ENCODE peak calls at places on chromosomes 13 and 19, in eight cellular contexts. One of them, this sample, is unnamed.

GRCh38 chr13:89845874-89846273 is 1501.6 kb upstream of the MIR17HG start:
- DNase-seq in foreskin fibroblast: no peak
- DNase-seq in tibial artery: no peak
- DNase-seq in activated B cell treated with CpG ODN at 0.5 μM for 24 hours: no peak
- DNase-seq in tibial nerve: no peak
- DNase-seq in cardiac muscle cell: no peak
- DNase-seq in endodermal cell: no peak
- DNase-seq in lower lobe of right lung: no peak
- DNase-seq in this sample: no peak

GRCh38 chr19:52176574-52176973 is 5.2 kb upstream of the ZNF836 start:
- DNase-seq in foreskin fibroblast: no peak
- DNase-seq in tibial artery: no peak
- DNase-seq in activated B cell treated with CpG ODN at 0.5 μM for 24 hours: no peak
- DNase-seq in tibial nerve: no peak
- DNase-seq in cardiac muscle cell: no peak
- DNase-seq in endodermal cell: peak
- DNase-seq in lower lobe of right lung: no peak
- DNase-seq in this sample: no peak

GRCh38 chr13:111187879-111188643 is 73.0 kb downstream of the ARHGEF7 start:
- DNase-seq in foreskin fibroblast: no peak
- DNase-seq in tibial artery: no peak
- DNase-seq in activated B cell treated with CpG ODN at 0.5 μM for 24 hours: no peak
- DNase-seq in tibial nerve: no peak
- DNase-seq in cardiac muscle cell: peak
- DNase-seq in endodermal cell: no peak
- DNase-seq in lower lobe of right lung: no peak
- DNase-seq in this sample: no peak

GRCh38 chr13:61695147-61695546 is 279.5 kb upstream of the PCDH20 start:
- DNase-seq in foreskin fibroblast: no peak
- DNase-seq in tibial artery: no peak
- DNase-seq in activated B cell treated with CpG ODN at 0.5 μM for 24 hours: no peak
- DNase-seq in tibial nerve: no peak
- DNase-seq in cardiac muscle cell: no peak
- DNase-seq in endodermal cell: no peak
- DNase-seq in lower lobe of right lung: no peak
- DNase-seq in this sample: no peak

GRCh38 chr13:74796126-74796643 is 662.0 kb upstream of the KLF12 start:
- DNase-seq in foreskin fibroblast: no peak
- DNase-seq in tibial artery: no peak
- DNase-seq in activated B cell treated with CpG ODN at 0.5 μM for 24 hours: no peak
- DNase-seq in tibial nerve: no peak
- DNase-seq in cardiac muscle cell: no peak
- DNase-seq in endodermal cell: no peak
- DNase-seq in lower lobe of right lung: no peak
- DNase-seq in this sample: no peak

GRCh38 chr19:51644636-51645271 is 1.9 kb downstream of the SIGLEC14 start:
- DNase-seq in foreskin fibroblast: no peak
- DNase-seq in tibial artery: no peak
- DNase-seq in activated B cell treated with CpG ODN at 0.5 μM for 24 hours: no peak
- DNase-seq in tibial nerve: no peak
- DNase-seq in cardiac muscle cell: peak
- DNase-seq in endodermal cell: peak
- DNase-seq in lower lobe of right lung: no peak
- DNase-seq in this sample: no peak

GRCh38 chr19:7869910-7870511 is 4.2 kb downstream of the PRR36 start:
- DNase-seq in foreskin fibroblast: no peak
- DNase-seq in tibial artery: no peak
- DNase-seq in activated B cell treated with CpG ODN at 0.5 μM for 24 hours: no peak
- DNase-seq in tibial nerve: no peak
- DNase-seq in cardiac muscle cell: no peak
- DNase-seq in endodermal cell: peak
- DNase-seq in lower lobe of right lung: peak
- DNase-seq in this sample: no peak

GRCh38 chr19:1102407-1103106 is 1.2 kb upstream of the GPX4 start:
- DNase-seq in foreskin fibroblast: peak
- DNase-seq in tibial artery: peak
- DNase-seq in activated B cell treated with CpG ODN at 0.5 μM for 24 hours: no peak
- DNase-seq in tibial nerve: peak
- DNase-seq in cardiac muscle cell: peak
- DNase-seq in endodermal cell: no peak
- DNase-seq in lower lobe of right lung: no peak
- DNase-seq in this sample: no peak

GRCh38 chr13:107322228-107322627 is 754.3 kb upstream of the ARGLU1 start:
- DNase-seq in foreskin fibroblast: no peak
- DNase-seq in tibial artery: no peak
- DNase-seq in activated B cell treated with CpG ODN at 0.5 μM for 24 hours: no peak
- DNase-seq in tibial nerve: no peak
- DNase-seq in cardiac muscle cell: no peak
- DNase-seq in endodermal cell: no peak
- DNase-seq in lower lobe of right lung: no peak
- DNase-seq in this sample: no peak

GRCh38 chr19:14149509-14149994 is 13.2 kb upstream of the ASF1B start:
- DNase-seq in foreskin fibroblast: no peak
- DNase-seq in tibial artery: peak
- DNase-seq in activated B cell treated with CpG ODN at 0.5 μM for 24 hours: peak
- DNase-seq in tibial nerve: peak
- DNase-seq in cardiac muscle cell: peak
- DNase-seq in endodermal cell: no peak
- DNase-seq in lower lobe of right lung: peak
- DNase-seq in this sample: no peak

GRCh38 chr19:10977773-10978155 is 16.9 kb downstream of the SMARCA4 start:
- DNase-seq in foreskin fibroblast: no peak
- DNase-seq in tibial artery: no peak
- DNase-seq in activated B cell treated with CpG ODN at 0.5 μM for 24 hours: no peak
- DNase-seq in tibial nerve: no peak
- DNase-seq in cardiac muscle cell: no peak
- DNase-seq in endodermal cell: no peak
- DNase-seq in lower lobe of right lung: no peak
- DNase-seq in this sample: no peak

GRCh38 chr13:112990783-112991182 is 21.8 kb downstream of the MCF2L start:
- DNase-seq in foreskin fibroblast: no peak
- DNase-seq in tibial artery: no peak
- DNase-seq in activated B cell treated with CpG ODN at 0.5 μM for 24 hours: no peak
- DNase-seq in tibial nerve: no peak
- DNase-seq in cardiac muscle cell: no peak
- DNase-seq in endodermal cell: peak
- DNase-seq in lower lobe of right lung: no peak
- DNase-seq in this sample: no peak

GRCh38 chr19:5002143-5002542 is 33.2 kb downstream of the KDM4B start:
- DNase-seq in foreskin fibroblast: peak
- DNase-seq in tibial artery: no peak
- DNase-seq in activated B cell treated with CpG ODN at 0.5 μM for 24 hours: no peak
- DNase-seq in tibial nerve: no peak
- DNase-seq in cardiac muscle cell: peak
- DNase-seq in endodermal cell: no peak
- DNase-seq in lower lobe of right lung: no peak
- DNase-seq in this sample: no peak

GRCh38 chr13:36183901-36184300 is 30.5 kb downstream of the SOHLH2 start:
- DNase-seq in foreskin fibroblast: no peak
- DNase-seq in tibial artery: no peak
- DNase-seq in activated B cell treated with CpG ODN at 0.5 μM for 24 hours: no peak
- DNase-seq in tibial nerve: no peak
- DNase-seq in cardiac muscle cell: no peak
- DNase-seq in endodermal cell: no peak
- DNase-seq in lower lobe of right lung: no peak
- DNase-seq in this sample: no peak

GRCh38 chr13:76888421-76888820 is 2.2 kb upstream of the KCTD12 start:
- DNase-seq in foreskin fibroblast: no peak
- DNase-seq in tibial artery: no peak
- DNase-seq in activated B cell treated with CpG ODN at 0.5 μM for 24 hours: no peak
- DNase-seq in tibial nerve: no peak
- DNase-seq in cardiac muscle cell: no peak
- DNase-seq in endodermal cell: no peak
- DNase-seq in lower lobe of right lung: no peak
- DNase-seq in this sample: no peak

GRCh38 chr13:91946498-91947070 is 548.2 kb downstream of the GPC5 start:
- DNase-seq in foreskin fibroblast: no peak
- DNase-seq in tibial artery: no peak
- DNase-seq in activated B cell treated with CpG ODN at 0.5 μM for 24 hours: no peak
- DNase-seq in tibial nerve: no peak
- DNase-seq in cardiac muscle cell: peak
- DNase-seq in endodermal cell: no peak
- DNase-seq in lower lobe of right lung: no peak
- DNase-seq in this sample: no peak

DNA sequence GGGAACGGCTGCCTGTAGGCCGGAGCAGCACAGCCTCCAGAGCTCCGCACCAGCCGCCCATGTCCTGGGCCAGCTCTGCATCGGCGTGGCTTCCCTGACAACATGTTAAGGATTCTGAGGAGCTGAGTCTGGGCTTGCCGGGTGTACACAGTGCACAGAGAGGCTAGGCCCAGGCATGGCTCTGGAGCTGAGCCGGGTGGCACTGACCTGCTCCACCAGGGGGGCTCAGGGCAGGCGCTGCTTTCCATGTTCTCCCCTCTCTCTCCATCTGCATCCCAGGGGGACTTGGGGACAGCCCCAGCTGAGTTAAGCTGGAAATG is 31.6 kb downstream of the AP1M1 start:
- DNase-seq in foreskin fibroblast: no peak
- DNase-seq in tibial artery: no peak
- DNase-seq in activated B cell treated with CpG ODN at 0.5 μM for 24 hours: no peak
- DNase-seq in tibial nerve: no peak
- DNase-seq in cardiac muscle cell: no peak
- DNase-seq in endodermal cell: no peak
- DNase-seq in lower lobe of right lung: no peak
- DNase-seq in this sample: no peak
- TF ChIP-seq CTCF in foreskin fibroblast: no peak
- TF ChIP-seq CTCF in tibial artery: no peak
- TF ChIP-seq CTCF in activated B cell treated with CpG ODN at 0.5 μM for 24 hours: no peak
- TF ChIP-seq CTCF in tibial nerve: no peak
- TF ChIP-seq CTCF in cardiac muscle cell: no peak
- TF ChIP-seq CTCF in endodermal cell: no peak
- TF ChIP-seq CTCF in lower lobe of right lung: no peak
- TF ChIP-seq CTCF in this sample: no peak

GRCh38 chr13:86974995-86975328 is 696.2 kb upstream of the SLITRK5 start:
- DNase-seq in foreskin fibroblast: no peak
- DNase-seq in tibial artery: no peak
- DNase-seq in activated B cell treated with CpG ODN at 0.5 μM for 24 hours: no peak
- DNase-seq in tibial nerve: no peak
- DNase-seq in cardiac muscle cell: peak
- DNase-seq in endodermal cell: no peak
- DNase-seq in lower lobe of right lung: no peak
- DNase-seq in this sample: no peak
- TF ChIP-seq CTCF in foreskin fibroblast: no peak
- TF ChIP-seq CTCF in tibial artery: no peak
- TF ChIP-seq CTCF in activated B cell treated with CpG ODN at 0.5 μM for 24 hours: no peak
- TF ChIP-seq CTCF in tibial nerve: no peak
- TF ChIP-seq CTCF in cardiac muscle cell: no peak
- TF ChIP-seq CTCF in endodermal cell: peak
- TF ChIP-seq CTCF in lower lobe of right lung: no peak
- TF ChIP-seq CTCF in this sample: no peak

GRCh38 chr13:63455938-63456337 is 2040.3 kb upstream of the PCDH20 start:
- DNase-seq in foreskin fibroblast: no peak
- DNase-seq in tibial artery: no peak
- DNase-seq in activated B cell treated with CpG ODN at 0.5 μM for 24 hours: no peak
- DNase-seq in tibial nerve: no peak
- DNase-seq in cardiac muscle cell: peak
- DNase-seq in endodermal cell: no peak
- DNase-seq in lower lobe of right lung: no peak
- DNase-seq in this sample: no peak
- TF ChIP-seq CTCF in foreskin fibroblast: peak
- TF ChIP-seq CTCF in tibial artery: no peak
- TF ChIP-seq CTCF in activated B cell treated with CpG ODN at 0.5 μM for 24 hours: no peak
- TF ChIP-seq CTCF in tibial nerve: no peak
- TF ChIP-seq CTCF in cardiac muscle cell: no peak
- TF ChIP-seq CTCF in endodermal cell: peak
- TF ChIP-seq CTCF in lower lobe of right lung: no peak
- TF ChIP-seq CTCF in this sample: peak

DNA sequence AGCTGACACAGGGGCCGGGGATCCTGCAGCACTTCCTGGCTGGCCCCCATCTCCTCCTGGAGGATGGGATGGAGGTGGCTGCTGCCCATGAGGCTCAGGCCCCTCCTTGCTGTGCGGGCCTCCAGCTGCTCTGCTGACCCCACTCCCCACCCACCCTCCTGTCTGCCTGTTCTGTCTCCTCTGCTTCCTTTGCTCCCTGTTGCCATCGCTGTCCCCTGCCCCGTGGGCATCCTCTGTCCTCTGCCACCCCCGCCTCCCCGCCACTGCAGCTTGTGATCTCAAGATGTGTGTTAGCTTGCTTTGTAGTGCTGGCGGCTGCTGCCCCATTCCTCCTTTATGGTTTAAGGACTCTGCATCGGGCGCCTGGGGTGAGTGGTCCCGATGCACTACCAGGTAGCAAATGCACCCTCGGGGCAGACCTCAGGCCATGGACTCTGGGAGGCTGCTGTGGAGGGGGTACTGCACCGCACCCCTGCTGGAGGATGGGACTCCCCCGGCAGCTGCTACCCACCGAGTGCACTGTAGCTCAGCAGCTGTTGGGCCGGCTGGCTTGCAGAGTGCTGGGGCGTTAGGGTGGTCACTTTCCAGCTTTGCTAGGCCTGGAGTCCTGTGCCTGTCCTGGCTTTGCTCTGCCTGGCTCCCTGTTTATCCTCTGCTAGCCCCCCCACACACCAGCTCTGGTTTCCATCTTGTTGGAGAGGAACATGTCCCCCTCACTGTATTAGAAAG is 15.8 kb upstream of the C19orf33 start:
- DNase-seq in foreskin fibroblast: no peak
- DNase-seq in tibial artery: no peak
- DNase-seq in activated B cell treated with CpG ODN at 0.5 μM for 24 hours: no peak
- DNase-seq in tibial nerve: no peak
- DNase-seq in cardiac muscle cell: no peak
- DNase-seq in endodermal cell: no peak
- DNase-seq in lower lobe of right lung: no peak
- DNase-seq in this sample: no peak
- TF ChIP-seq CTCF in foreskin fibroblast: no peak
- TF ChIP-seq CTCF in tibial artery: no peak
- TF ChIP-seq CTCF in activated B cell treated with CpG ODN at 0.5 μM for 24 hours: no peak
- TF ChIP-seq CTCF in tibial nerve: no peak
- TF ChIP-seq CTCF in cardiac muscle cell: no peak
- TF ChIP-seq CTCF in endodermal cell: no peak
- TF ChIP-seq CTCF in lower lobe of right lung: no peak
- TF ChIP-seq CTCF in this sample: no peak

GRCh38 chr19:16760990-16761389 is 41.3 kb downstream of the NWD1 start:
- DNase-seq in foreskin fibroblast: no peak
- DNase-seq in tibial artery: no peak
- DNase-seq in activated B cell treated with CpG ODN at 0.5 μM for 24 hours: no peak
- DNase-seq in tibial nerve: no peak
- DNase-seq in cardiac muscle cell: no peak
- DNase-seq in endodermal cell: no peak
- DNase-seq in lower lobe of right lung: no peak
- DNase-seq in this sample: no peak
- TF ChIP-seq CTCF in foreskin fibroblast: no peak
- TF ChIP-seq CTCF in tibial artery: no peak
- TF ChIP-seq CTCF in activated B cell treated with CpG ODN at 0.5 μM for 24 hours: no peak
- TF ChIP-seq CTCF in tibial nerve: no peak
- TF ChIP-seq CTCF in cardiac muscle cell: no peak
- TF ChIP-seq CTCF in endodermal cell: no peak
- TF ChIP-seq CTCF in lower lobe of right lung: no peak
- TF ChIP-seq CTCF in this sample: no peak

DNA sequence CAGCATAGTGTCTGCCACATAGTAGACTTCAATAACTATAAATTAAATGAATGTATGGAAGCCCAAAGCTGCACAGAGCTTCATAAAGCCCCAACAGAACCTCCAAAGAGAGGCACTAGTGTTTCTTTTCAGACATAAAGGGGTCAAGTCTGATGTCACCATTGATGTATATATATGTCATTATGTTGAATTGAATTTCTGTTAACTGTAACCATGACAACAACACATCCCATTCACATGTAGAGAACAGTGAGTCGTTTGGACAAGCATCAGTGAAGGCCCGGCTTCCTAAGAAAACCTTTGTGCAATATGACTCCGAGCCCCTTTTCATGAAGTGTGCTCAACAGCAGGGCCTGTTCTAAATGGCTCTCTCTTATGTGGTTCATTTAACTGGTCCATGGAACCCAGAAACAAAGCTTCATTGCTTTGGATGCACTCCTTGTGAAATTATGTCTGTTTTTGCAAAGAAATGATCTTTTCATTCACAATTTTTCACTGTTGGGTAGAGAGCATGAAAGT is 67.2 kb upstream of the UBL3 start:
- DNase-seq in foreskin fibroblast: no peak
- DNase-seq in tibial artery: no peak
- DNase-seq in activated B cell treated with CpG ODN at 0.5 μM for 24 hours: no peak
- DNase-seq in tibial nerve: no peak
- DNase-seq in cardiac muscle cell: no peak
- DNase-seq in endodermal cell: no peak
- DNase-seq in lower lobe of right lung: no peak
- DNase-seq in this sample: no peak
- TF ChIP-seq CTCF in foreskin fibroblast: no peak
- TF ChIP-seq CTCF in tibial artery: no peak
- TF ChIP-seq CTCF in activated B cell treated with CpG ODN at 0.5 μM for 24 hours: no peak
- TF ChIP-seq CTCF in tibial nerve: no peak
- TF ChIP-seq CTCF in cardiac muscle cell: no peak
- TF ChIP-seq CTCF in endodermal cell: no peak
- TF ChIP-seq CTCF in lower lobe of right lung: no peak
- TF ChIP-seq CTCF in this sample: no peak